ENCODE peak calls at places on chromosomes 13 and 19, in nine cellular contexts. P is BJ; T is RWPE1; O is activated CD8-positive, alpha-beta T cell treated with anti-CD3 and anti-CD28 coated beads for 36 hours; L is activated B cell treated with CpG ODN at 0.5 μM for 24 hours; W is adrenal gland; J is fibroblast of mammary gland; A is stomach; E is GM12865. V is an unnamed sample.

GRCh38 chr13:29849071-29849541 is 1.3 kb downstream of the UBL3 start:
- DNase-seq in P (no peak), T (no peak), O (peak), L (no peak), W (no peak), J (peak), A (no peak), E (peak), V (peak)

GRCh38 chr13:112899618-112900600 is 69.1 kb upstream of the MCF2L start:
- DNase-seq in P (no peak), T (no peak), O (no peak), L (no peak), W (no peak), J (no peak), A (no peak), E (no peak), V (no peak)

GRCh38 chr13:40974460-40975407 is 44.4 kb downstream of the ELF1 start:
- DNase-seq in P (no peak), T (no peak), O (peak), L (no peak), W (no peak), J (peak), A (no peak), E (peak), V (peak)

GRCh38 chr13:43046259-43046658 is 22.9 kb downstream of the DNAJC15 start:
- DNase-seq in P (no peak), T (no peak), O (no peak), L (no peak), W (no peak), J (no peak), A (no peak), E (no peak), V (no peak)

GRCh38 chr19:48895226-48895625 is 3.3 kb downstream of the TULP2 start:
- DNase-seq in P (no peak), T (no peak), O (no peak), L (no peak), W (no peak), J (no peak), A (no peak), E (no peak), V (no peak)

GRCh38 chr13:113897161-113897560 is 33.3 kb upstream of the GAS6 start:
- DNase-seq in P (peak), T (peak), O (no peak), L (no peak), W (no peak), J (peak), A (no peak), E (no peak), V (peak)

GRCh38 chr13:113410472-113411201 is 42.7 kb downstream of the ADPRHL1 start:
- DNase-seq in P (no peak), T (no peak), O (peak), L (no peak), W (no peak), J (peak), A (no peak), E (no peak), V (peak)

GRCh38 chr19:3995619-3996018 is 10.4 kb upstream of the EEF2 start:
- DNase-seq in P (no peak), T (no peak), O (no peak), L (no peak), W (no peak), J (no peak), A (no peak), E (no peak), V (no peak)

GRCh38 chr19:41415154-41415571 is 12.0 kb downstream of the B3GNT8 start:
- DNase-seq in P (no peak), T (no peak), O (no peak), L (no peak), W (no peak), J (no peak), A (no peak), E (no peak), V (no peak)

GRCh38 chr13:78465250-78465649 is 138.1 kb downstream of the POU4F1 start:
- DNase-seq in P (no peak), T (no peak), O (no peak), L (no peak), W (no peak), J (no peak), A (no peak), E (peak), V (no peak)

GRCh38 chr19:19259741-19260140 is 13.4 kb downstream of the TM6SF2 start:
- DNase-seq in P (no peak), T (peak), O (no peak), L (no peak), W (no peak), J (peak), A (no peak), E (peak), V (no peak)

GRCh38 chr19:14059093-14059480 is 2.8 kb downstream of the PALM3 start:
- DNase-seq in P (no peak), T (no peak), O (peak), L (peak), W (no peak), J (no peak), A (peak), E (peak), V (no peak)

GRCh38 chr19:18879579-18880373 is 16.2 kb downstream of the CERS1 start:
- DNase-seq in P (no peak), T (peak), O (peak), L (no peak), W (no peak), J (peak), A (peak), E (peak), V (no peak)

GRCh38 chr19:19137556-19138109 is 645 bp downstream of the TMEM161A start:
- DNase-seq in P (no peak), T (no peak), O (no peak), L (no peak), W (no peak), J (peak), A (no peak), E (no peak), V (peak)

GRCh38 chr19:16671652-16672274 is 10.8 kb downstream of the TMEM38A start:
- DNase-seq in P (no peak), T (no peak), O (no peak), L (no peak), W (no peak), J (no peak), A (no peak), E (no peak), V (no peak)

GRCh38 chr19:47682939-47683338 is 30.3 kb upstream of the EHD2 start:
- DNase-seq in P (no peak), T (no peak), O (no peak), L (no peak), W (no peak), J (no peak), A (peak), E (no peak), V (no peak)

GRCh38 chr13:105642511-105642958 is 892.9 kb downstream of the EFNB2 start:
- DNase-seq in P (no peak), T (no peak), O (no peak), L (no peak), W (no peak), J (no peak), A (no peak), E (no peak), V (no peak)

GRCh38 chr19:41620171-41620570 is 6.7 kb downstream of the CEACAM4 start:
- DNase-seq in P (no peak), T (no peak), O (no peak), L (no peak), W (no peak), J (no peak), A (no peak), E (no peak), V (no peak)

GRCh38 chr13:79485014-79485441 is 4.1 kb downstream of the NDFIP2 start:
- DNase-seq in P (peak), T (peak), O (peak), L (no peak), W (no peak), J (peak), A (peak), E (no peak), V (peak)

GRCh38 chr13:109336730-109337129 is 449.7 kb downstream of the IRS2 start:
- DNase-seq in P (peak), T (peak), O (no peak), L (no peak), W (no peak), J (peak), A (no peak), E (no peak), V (peak)

GRCh38 chr13:30871713-30872029 is 34.4 kb upstream of the MEDAG start:
- DNase-seq in P (no peak), T (no peak), O (no peak), L (no peak), W (no peak), J (no peak), A (no peak), E (no peak), V (no peak)

GRCh38 chr13:24878340-24878739 is 114.4 kb downstream of the RNF17 start:
- DNase-seq in P (no peak), T (no peak), O (no peak), L (no peak), W (no peak), J (no peak), A (no peak), E (no peak), V (no peak)

GRCh38 chr19:42942187-42942789 is 5.3 kb upstream of the PSG7 start:
- DNase-seq in P (no peak), T (no peak), O (peak), L (no peak), W (no peak), J (peak), A (no peak), E (peak), V (peak)

GRCh38 chr19:43928820-43929219 is 6.3 kb downstream of the ZNF45 start:
- DNase-seq in P (no peak), T (no peak), O (no peak), L (no peak), W (no peak), J (no peak), A (no peak), E (no peak), V (no peak)

GRCh38 chr13:38308736-38309135 is 40.9 kb upstream of the UFM1 start:
- DNase-seq in P (peak), T (peak), O (no peak), L (no peak), W (no peak), J (peak), A (no peak), E (no peak), V (peak)

GRCh38 chr19:29743681-29744080 is 28.6 kb upstream of the C19orf12 start:
- DNase-seq in P (no peak), T (no peak), O (no peak), L (no peak), W (no peak), J (no peak), A (no peak), E (no peak), V (no peak)

GRCh38 chr13:110408286-110408685 is 101.2 kb downstream of the COL4A2 start:
- DNase-seq in P (no peak), T (no peak), O (no peak), L (no peak), W (peak), J (no peak), A (no peak), E (no peak), V (no peak)

GRCh38 chr13:90769387-90769786 is 578.1 kb upstream of the MIR17HG start:
- DNase-seq in P (no peak), T (no peak), O (no peak), L (no peak), W (no peak), J (no peak), A (no peak), E (no peak), V (no peak)

GRCh38 chr19:51702754-51703654 is 9.9 kb downstream of the SPACA6 start:
- DNase-seq in P (no peak), T (no peak), O (no peak), L (no peak), W (peak), J (no peak), A (peak), E (no peak), V (no peak)

GRCh38 chr13:77565635-77566034 is 30.1 kb downstream of the SCEL start:
- DNase-seq in P (no peak), T (peak), O (no peak), L (no peak), W (no peak), J (peak), A (no peak), E (peak), V (peak)

GRCh38 chr19:52336976-52337375 is 933 bp downstream of the ZNF610 start:
- DNase-seq in P (no peak), T (no peak), O (peak), L (no peak), W (no peak), J (peak), A (no peak), E (no peak), V (no peak)

GRCh38 chr13:26300140-26300539 is 46.2 kb downstream of the CDK8 start:
- DNase-seq in P (peak), T (peak), O (peak), L (no peak), W (no peak), J (peak), A (no peak), E (no peak), V (peak)

GRCh38 chr19:5591476-5591875 is 23.7 kb upstream of the TINCR start:
- DNase-seq in P (no peak), T (no peak), O (no peak), L (no peak), W (no peak), J (no peak), A (no peak), E (no peak), V (no peak)

GRCh38 chr19:45973564-45974338 is at the start of gene NOVA2:
- DNase-seq in P (no peak), T (peak), O (peak), L (no peak), W (peak), J (peak), A (peak), E (peak), V (peak)

GRCh38 chr19:17629760-17630159 is 58.4 kb downstream of the UNC13A start:
- DNase-seq in P (no peak), T (no peak), O (no peak), L (no peak), W (no peak), J (no peak), A (no peak), E (no peak), V (no peak)

GRCh38 chr13:98267080-98267912 is 90.2 kb upstream of the RNF113B start:
- DNase-seq in P (no peak), T (no peak), O (no peak), L (no peak), W (no peak), J (peak), A (peak), E (peak), V (no peak)

GRCh38 chr19:15447057-15447456 is 2.7 kb downstream of the WIZ start:
- DNase-seq in P (no peak), T (no peak), O (no peak), L (no peak), W (no peak), J (no peak), A (no peak), E (no peak), V (no peak)

GRCh38 chr19:15450528-15450890 is 753 bp upstream of the WIZ start:
- DNase-seq in P (no peak), T (no peak), O (no peak), L (no peak), W (no peak), J (no peak), A (no peak), E (no peak), V (no peak)

GRCh38 chr19:15448014-15448777 is 1.6 kb downstream of the WIZ start:
- DNase-seq in P (no peak), T (no peak), O (no peak), L (no peak), W (no peak), J (no peak), A (no peak), E (no peak), V (peak)

GRCh38 chr19:15449620-15450527 is at the start of gene WIZ:
- DNase-seq in P (no peak), T (peak), O (peak), L (peak), W (peak), J (peak), A (peak), E (peak), V (peak)

GRCh38 chr19:15448778-15449619 is 757 bp downstream of the WIZ start:
- DNase-seq in P (no peak), T (no peak), O (no peak), L (peak), W (no peak), J (no peak), A (no peak), E (peak), V (no peak)
- TF ChIP-seq CTCF in P (no peak), T (no peak), O (no peak), L (no peak), W (no peak), J (no peak), A (no peak), E (no peak), V (no peak)

GRCh38 chr13:19601749-19602725 is 31.4 kb upstream of the MPHOSPH8 start:
- DNase-seq in P (no peak), T (peak), O (peak), L (peak), W (no peak), J (peak), A (peak), E (peak), V (peak)
- TF ChIP-seq CTCF in P (peak), T (peak), O (no peak), L (no peak), W (peak), J (no peak), A (no peak), E (peak), V (peak)

GRCh38 chr19:11141937-11142527 is 13.6 kb downstream of the SPC24 start:
- DNase-seq in P (no peak), T (no peak), O (no peak), L (no peak), W (no peak), J (no peak), A (no peak), E (no peak), V (no peak)
- TF ChIP-seq CTCF in P (peak), T (no peak), O (no peak), L (no peak), W (no peak), J (no peak), A (no peak), E (no peak), V (no peak)

GRCh38 chr19:50327461-50328256 is 1.5 kb downstream of the KCNC3 start:
- DNase-seq in P (no peak), T (no peak), O (no peak), L (no peak), W (no peak), J (no peak), A (no peak), E (no peak), V (no peak)

GRCh38 chr19:50330365-50331078 is 1.3 kb upstream of the KCNC3 start:
- DNase-seq in P (no peak), T (peak), O (peak), L (peak), W (peak), J (peak), A (peak), E (peak), V (peak)

GRCh38 chr19:50329146-50329925 is at the start of gene KCNC3:
- DNase-seq in P (peak), T (peak), O (peak), L (peak), W (peak), J (peak), A (peak), E (peak), V (peak)

GRCh38 chr19:50327013-50327412 is 2.2 kb downstream of the KCNC3 start:
- DNase-seq in P (no peak), T (no peak), O (no peak), L (no peak), W (no peak), J (no peak), A (no peak), E (no peak), V (no peak)

GRCh38 chr19:50328257-50329145 is 676 bp downstream of the KCNC3 start:
- DNase-seq in P (no peak), T (no peak), O (peak), L (peak), W (no peak), J (no peak), A (no peak), E (peak), V (peak)
- TF ChIP-seq CTCF in P (no peak), T (no peak), O (no peak), L (no peak), W (peak), J (no peak), A (no peak), E (peak), V (no peak)

GRCh38 chr19:40216777-40217026 is 1.5 kb downstream of the TTC9B start:
- DNase-seq in P (no peak), T (no peak), O (peak), L (no peak), W (no peak), J (no peak), A (no peak), E (no peak), V (no peak)

GRCh38 chr19:40217921-40218890 is at the start of gene TTC9B:
- DNase-seq in P (no peak), T (no peak), O (peak), L (peak), W (no peak), J (no peak), A (no peak), E (peak), V (no peak)

GRCh38 chr19:40214936-40215335 is 3.2 kb downstream of the TTC9B start:
- DNase-seq in P (no peak), T (no peak), O (no peak), L (no peak), W (no peak), J (no peak), A (no peak), E (no peak), V (no peak)

GRCh38 chr19:40216013-40216776 is 2.0 kb downstream of the TTC9B start:
- DNase-seq in P (no peak), T (no peak), O (no peak), L (no peak), W (no peak), J (no peak), A (no peak), E (no peak), V (no peak)

GRCh38 chr19:40217027-40217810 is 965 bp downstream of the TTC9B start:
- DNase-seq in P (no peak), T (no peak), O (peak), L (no peak), W (no peak), J (no peak), A (peak), E (peak), V (no peak)
- TF ChIP-seq CTCF in P (peak), T (peak), O (peak), L (no peak), W (peak), J (peak), A (peak), E (peak), V (peak)

GRCh38 chr13:21025539-21025938 is 35.8 kb downstream of the LATS2 start:
- DNase-seq in P (no peak), T (no peak), O (no peak), L (no peak), W (no peak), J (no peak), A (no peak), E (no peak), V (no peak)

GRCh38 chr13:21020176-21020575 is 41.2 kb downstream of the LATS2 start:
- DNase-seq in P (no peak), T (no peak), O (no peak), L (no peak), W (peak), J (no peak), A (no peak), E (no peak), V (no peak)

GRCh38 chr13:21022056-21022693 is 39.2 kb downstream of the LATS2 start:
- DNase-seq in P (no peak), T (no peak), O (no peak), L (no peak), W (no peak), J (no peak), A (no peak), E (no peak), V (no peak)

GRCh38 chr13:21020581-21020980 is 40.8 kb downstream of the LATS2 start:
- DNase-seq in P (no peak), T (no peak), O (no peak), L (no peak), W (peak), J (no peak), A (no peak), E (no peak), V (no peak)

GRCh38 chr13:21022694-21023325 is 38.6 kb downstream of the LATS2 start:
- DNase-seq in P (no peak), T (no peak), O (no peak), L (no peak), W (no peak), J (no peak), A (no peak), E (no peak), V (no peak)
- TF ChIP-seq CTCF in P (no peak), T (no peak), O (no peak), L (no peak), W (no peak), J (no peak), A (no peak), E (no peak), V (no peak)

DNA sequence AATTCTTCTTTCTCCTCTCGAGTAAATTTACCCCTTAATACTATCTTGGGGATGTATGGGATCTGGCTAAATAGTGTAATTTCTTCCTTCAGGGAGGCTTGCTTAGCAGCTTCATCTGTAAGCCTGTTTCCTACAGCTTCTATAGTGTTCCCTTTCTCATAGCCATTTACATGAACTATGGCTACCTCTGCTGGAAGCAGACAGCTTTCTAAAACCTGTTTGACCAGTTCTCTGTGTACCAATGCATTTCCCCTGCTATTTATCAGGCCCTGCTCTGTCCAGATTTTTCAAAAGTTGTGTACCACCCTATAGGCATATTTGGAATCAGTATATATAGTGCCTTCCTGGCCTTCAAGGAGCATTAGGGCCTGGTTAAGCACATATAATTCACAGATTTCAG is 113.6 kb upstream of the PCDH9 start:
- DNase-seq in P (no peak), T (peak), O (no peak), L (no peak), W (no peak), J (no peak), A (no peak), E (no peak), V (no peak)
- TF ChIP-seq CTCF in P (no peak), T (no peak), O (no peak), L (no peak), W (no peak), J (no peak), A (no peak), E (no peak), V (no peak)